ENCODE peak calls at places on chromosomes 16 and 17, in five cellular contexts. D is IMR-90, N is H9, S is neuronal stem cell, I is H1. R is an unnamed sample.

GRCh38 chr17:1110844-1111598 is 68.8 kb downstream of the ABR start:
- DNase-seq in N (peak; percentile 71), S (no peak), D (peak; percentile 91), I (peak; percentile 53), R (peak; percentile 98)

GRCh38 chr17:77591231-77591785 is 367.2 kb upstream of the TNRC6C start:
- DNase-seq in I (no peak), N (peak; percentile 29), S (no peak), D (no peak), R (no peak)

GRCh38 chr16:53372942-53373871 is 61.1 kb upstream of the RBL2 start:
- DNase-seq in I (peak; percentile 87), D (no peak), N (peak; percentile 60), S (no peak), R (no peak)

GRCh38 chr16:49488740-49489525 is 115.3 kb downstream of the C16orf78 start:
- DNase-seq in N (no peak), S (no peak), I (no peak), D (no peak), R (no peak)

GRCh38 chr17:52025231-52025630 is 133.3 kb downstream of the CA10 start:
- DNase-seq in D (no peak), I (no peak), S (no peak), N (no peak), R (peak; percentile 2)

GRCh38 chr16:65884018-65884417 is 482.5 kb upstream of the CDH5 start:
- DNase-seq in S (no peak), N (no peak), I (no peak), D (peak; percentile 37), R (no peak)

GRCh38 chr16:87665193-87665592 is 62.9 kb downstream of the JPH3 start:
- DNase-seq in I (no peak), D (no peak), S (no peak), N (no peak), R (no peak)

GRCh38 chr17:81342700-81343070 is 47.6 kb upstream of the SLC38A10 start:
- DNase-seq in N (peak; percentile 70), I (peak; percentile 69), D (no peak), S (no peak), R (no peak)

GRCh38 chr17:66493283-66494019 is 191.0 kb downstream of the PRKCA start:
- DNase-seq in S (no peak), D (peak; percentile 74), N (no peak), I (no peak), R (peak; percentile 88)

GRCh38 chr16:23207485-23207884 is 24.9 kb downstream of the SCNN1G start:
- DNase-seq in D (no peak), N (no peak), S (no peak), I (no peak), R (no peak)

GRCh38 chr17:27760069-27760885 is 40.1 kb downstream of the NOS2 start:
- DNase-seq in S (peak; percentile 47), D (peak; percentile 14), N (peak; percentile 87), I (peak; percentile 96), R (peak; percentile 26)

GRCh38 chr17:3828151-3828851 is 17.7 kb downstream of the NCBP3 start:
- DNase-seq in I (no peak), N (no peak), D (peak; percentile 86), S (no peak), R (peak; percentile 68)

GRCh38 chr17:78608804-78609186 is 31.6 kb upstream of the DNAH17 start:
- DNase-seq in I (no peak), S (no peak), D (no peak), N (no peak), R (no peak)

GRCh38 chr17:17075037-17075755 is 32.9 kb downstream of the MPRIP start:
- DNase-seq in N (no peak), I (no peak), S (no peak), D (peak; percentile 85), R (peak; percentile 92)

GRCh38 chr17:73142763-73143395 is 21.9 kb upstream of the SSTR2 start:
- DNase-seq in S (no peak), N (no peak), D (peak; percentile 48), I (no peak), R (peak; percentile 39)

GRCh38 chr17:67713169-67713568 is 4.6 kb upstream of the NOL11 start:
- DNase-seq in D (no peak), N (no peak), I (no peak), S (no peak), R (no peak)

GRCh38 chr17:17947966-17948365 is 24.2 kb downstream of the TOM1L2 start:
- DNase-seq in D (peak; percentile 54), N (no peak), I (no peak), S (no peak), R (no peak)

GRCh38 chr17:71530227-71530626 is 590.6 kb upstream of the SOX9 start:
- DNase-seq in S (no peak), N (no peak), D (no peak), I (no peak), R (no peak)

GRCh38 chr16:58684001-58684353 is 593 bp downstream of the SLC38A7 start:
- DNase-seq in S (no peak), D (peak; percentile 10), I (no peak), N (no peak), R (peak; percentile 41)

GRCh38 chr17:45410144-45411091 is 22.3 kb downstream of the ARHGAP27 start:
- DNase-seq in N (no peak), I (no peak), S (no peak), D (no peak), R (no peak)

GRCh38 chr17:45782889-45783592 is 1.1 kb upstream of the CRHR1 start:
- DNase-seq in D (no peak), S (peak; percentile 62), N (peak; percentile 83), I (peak; percentile 93), R (peak; percentile 8)

GRCh38 chr16:88195021-88195581 is 187.7 kb upstream of the ZNF469 start:
- DNase-seq in I (no peak), D (peak; percentile 52), N (no peak), S (no peak), R (no peak)

GRCh38 chr16:67801889-67802288 is 4.5 kb downstream of the RANBP10 start:
- DNase-seq in S (no peak), I (no peak), D (no peak), N (no peak), R (no peak)

GRCh38 chr17:60067871-60068270 is 10.8 kb downstream of the HEATR6 start:
- DNase-seq in I (no peak), S (no peak), N (no peak), D (no peak), R (no peak)

GRCh38 chr16:88703486-88704309 is 2.5 kb downstream of the RNF166 start:
- DNase-seq in S (no peak), N (no peak), D (no peak), I (no peak), R (no peak)

GRCh38 chr17:81365601-81366585 is 29.4 kb upstream of the BAHCC1 start:
- DNase-seq in D (peak; percentile 81), S (no peak), N (peak; percentile 29), I (no peak), R (no peak)

DNA sequence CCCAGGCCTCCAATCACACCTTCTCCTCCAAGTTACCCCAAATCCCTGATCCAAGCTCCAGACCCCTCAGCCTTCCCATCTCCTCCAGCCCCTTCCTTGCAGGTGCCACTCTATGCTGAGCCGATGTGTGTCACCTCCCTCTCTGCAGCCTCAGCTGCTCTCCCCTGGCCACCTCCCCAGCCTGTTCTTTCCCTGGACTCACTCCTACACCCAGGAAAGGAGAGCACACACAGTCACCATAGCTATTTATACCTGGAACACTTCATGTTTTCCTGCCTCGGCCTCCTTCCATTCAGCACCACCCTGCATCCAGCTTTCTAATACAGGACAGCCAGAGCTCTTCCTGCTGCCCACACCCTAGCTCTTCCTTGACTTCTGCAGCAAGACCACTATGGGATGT is 12.5 kb upstream of the TMEM132E start:
- DNase-seq in S (no peak), N (no peak), D (no peak), I (no peak), R (no peak)
- H2BK15ac ChIP-seq in S (no peak overlapping the region), N (no peak overlapping the region), D (no peak overlapping the region), I (no peak overlapping the region), R (no peak overlapping the region)

GRCh38 chr16:85363427-85363826 is 249.7 kb upstream of the GSE1 start:
- DNase-seq in N (no peak), S (no peak), I (no peak), D (no peak), R (peak; percentile 67)
- H3K14ac ChIP-seq in N (no peak overlapping the region), S (no peak overlapping the region), I (no peak overlapping the region), D (no peak overlapping the region), R (no peak overlapping the region)

GRCh38 chr17:41863074-41863843 is 2.0 kb downstream of the KLHL11 start:
- DNase-seq in S (no peak), D (no peak), N (no peak), I (no peak), R (no peak)

GRCh38 chr17:41865596-41865893 is 322 bp upstream of the KLHL11 start:
- DNase-seq in D (no peak), N (no peak), I (no peak), S (no peak), R (no peak)

GRCh38 chr17:41864498-41864836 is 756 bp downstream of the KLHL11 start:
- DNase-seq in N (no peak), S (no peak), I (no peak), D (no peak), R (no peak)

GRCh38 chr17:41868568-41868967 is 3.3 kb upstream of the KLHL11 start:
- DNase-seq in N (no peak), D (no peak), S (no peak), I (no peak), R (no peak)

DNA sequence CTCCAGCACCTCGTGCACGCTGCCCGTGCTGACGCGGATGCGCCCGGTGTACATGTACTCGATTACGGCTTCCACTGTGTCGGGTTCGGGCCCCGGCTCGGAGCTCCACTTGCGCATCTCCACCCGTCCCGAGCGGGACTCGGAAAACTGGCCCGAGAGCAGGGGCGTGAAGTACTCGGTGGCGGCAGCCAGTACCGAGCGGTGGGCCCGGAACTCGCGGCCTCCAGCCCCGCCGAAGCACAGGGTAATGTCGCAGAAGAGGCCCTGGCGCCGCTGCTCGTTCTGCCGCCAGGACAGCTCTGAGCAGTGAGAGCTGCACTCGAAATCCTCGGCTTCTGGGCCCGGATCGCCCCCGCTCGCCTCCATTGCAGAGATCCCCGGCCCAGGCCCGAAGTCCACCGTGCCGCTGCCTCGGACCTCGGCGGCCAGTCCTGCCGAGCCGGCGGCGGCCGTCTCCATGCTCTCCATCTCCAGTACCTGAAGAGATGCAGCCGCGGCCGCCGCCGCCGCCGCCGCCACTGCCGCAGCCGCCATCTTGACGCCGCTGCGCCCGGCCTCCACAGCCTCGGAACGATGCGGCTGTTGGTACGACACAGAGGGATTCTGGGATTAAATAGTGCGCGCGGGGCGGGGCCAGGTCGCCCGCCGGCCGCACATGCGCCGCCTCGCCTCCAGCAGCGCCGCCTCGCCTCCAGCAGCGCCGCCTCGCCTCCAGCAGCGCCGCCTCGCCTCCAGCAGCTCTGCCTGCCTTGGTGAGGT is at the start of gene KLHL11:
- DNase-seq in S (peak; percentile 87), N (peak; percentile 97), I (peak; percentile 90), D (peak; percentile 85), R (peak; percentile 92)
- H2AFZ ChIP-seq in S (peak within 1 kb of the TSS; percentile 97), N (no peak within 1 kb of the TSS), I (peak within 1 kb of the TSS; percentile 45), D (peak within 1 kb of the TSS; percentile 91), R (peak within 1 kb of the TSS; percentile 87)

DNA sequence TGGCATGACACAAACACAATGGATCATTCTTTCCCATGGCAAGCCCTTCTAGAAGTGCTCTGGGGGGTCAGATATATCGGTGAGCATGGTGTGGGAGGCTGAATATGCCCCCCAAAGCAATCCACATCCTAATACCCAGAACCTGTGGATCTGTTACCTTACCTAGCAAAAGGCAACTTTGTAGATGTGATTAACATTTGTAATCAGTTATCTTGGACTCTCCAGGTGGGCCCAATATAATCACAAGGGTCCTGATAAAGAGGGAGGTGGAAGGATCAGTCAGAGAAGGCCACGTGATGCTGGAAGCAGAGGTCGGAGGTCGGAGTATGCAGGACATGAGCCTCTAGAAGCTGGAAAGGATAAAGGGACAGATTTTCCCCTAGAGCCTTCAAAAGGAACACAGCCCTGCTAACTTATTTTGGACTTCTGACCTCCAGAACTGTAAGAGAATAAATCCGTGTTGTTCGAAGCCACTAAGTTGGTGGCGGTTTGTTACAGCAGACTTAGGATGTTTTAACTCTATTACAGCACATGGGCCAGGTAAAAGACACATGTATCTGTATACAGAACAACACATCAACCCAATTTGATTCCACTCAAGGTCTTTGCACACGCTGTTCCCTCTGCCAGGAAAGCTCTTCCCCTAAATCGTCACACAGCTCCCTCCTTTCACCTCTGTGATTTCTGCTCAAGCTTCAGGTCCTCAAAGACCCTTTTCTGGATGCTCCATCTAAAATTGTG is 115.3 kb downstream of the NOG start:
- DNase-seq in S (no peak), N (no peak), D (no peak), I (no peak), R (no peak)
- H2BK15ac ChIP-seq in S (no peak overlapping the region), N (no peak overlapping the region), D (peak overlapping the region; percentile 73), I (peak overlapping the region; percentile 18), R (no peak overlapping the region)